ENCODE peak calls at places on chromosomes 16 and 17, in seven cellular contexts. R is Peyer's patch, F is AG10803, X is HFF-Myc, G is cardiac muscle cell, O is heart right ventricle, Z is LNCaP clone FGC. T is an unnamed sample.
A peak's percentile ranks its signal among the peaks of the same experiment; 100 is the strongest.

GRCh38 chr17:50129946-50130777 is at the start of gene SAMD14:
- DNase-seq in R (no peak), G (no peak), Z (no peak), X (no peak), O (peak; percentile 49), F (peak; percentile 28), T (no peak)

GRCh38 chr17:14198575-14198974 is 38.1 kb downstream of the CDRT15 start:
- DNase-seq in F (no peak), O (no peak), Z (no peak), G (no peak), X (no peak), R (no peak), T (no peak)

GRCh38 chr17:44333371-44333770 is 8.7 kb upstream of the SLC25A39 start:
- DNase-seq in O (no peak), X (no peak), R (no peak), Z (no peak), F (no peak), G (no peak), T (no peak)

GRCh38 chr17:42531455-42532354 is 4.3 kb upstream of the NAGLU start:
- DNase-seq in Z (no peak), X (no peak), G (peak; percentile 48), F (peak; percentile 54), R (peak; percentile 68), O (peak; percentile 77), T (no peak)

GRCh38 chr16:49934557-49935260 is 78.8 kb upstream of the ZNF423 start:
- DNase-seq in X (no peak), R (no peak), O (no peak), G (no peak), F (no peak), Z (peak; percentile 21), T (no peak)

GRCh38 chr17:48294193-48294909 is 135.7 kb downstream of the SKAP1 start:
- DNase-seq in X (no peak), Z (no peak), G (no peak), R (no peak), O (no peak), F (no peak), T (no peak)

GRCh38 chr16:1375741-1376410 is 24.1 kb downstream of the GNPTG start:
- DNase-seq in X (no peak), Z (no peak), O (no peak), F (no peak), R (no peak), G (no peak), T (no peak)

GRCh38 chr17:46837521-46837920 is 13.9 kb upstream of the WNT9B start:
- DNase-seq in O (no peak), Z (no peak), F (no peak), X (no peak), G (no peak), R (no peak), T (no peak)

GRCh38 chr17:2084766-2085647 is 30.1 kb downstream of the HIC1 start:
- DNase-seq in G (peak; percentile 93), X (peak; percentile 92), Z (no peak), F (peak; percentile 97), R (no peak), O (peak; percentile 69), T (no peak)

GRCh38 chr16:64920211-64920610 is 201.7 kb downstream of the CDH11 start:
- DNase-seq in X (no peak), O (no peak), F (peak; percentile 31), G (peak; percentile 27), R (no peak), Z (no peak), T (no peak)

GRCh38 chr16:85172465-85173071 is 60.3 kb upstream of the CIBAR2 start:
- DNase-seq in X (no peak), R (no peak), G (no peak), Z (no peak), O (peak; percentile 47), F (peak; percentile 54), T (no peak)

GRCh38 chr17:45029096-45029495 is 22.3 kb downstream of the DCAKD start:
- DNase-seq in F (no peak), X (no peak), Z (no peak), G (no peak), R (no peak), O (no peak), T (no peak)

GRCh38 chr17:77828749-77829539 is 129.6 kb upstream of the TNRC6C start:
- DNase-seq in Z (no peak), X (no peak), G (no peak), F (no peak), R (no peak), O (no peak), T (no peak)

GRCh38 chr17:63911657-63912100 is 621 bp upstream of the CSHL1 start:
- DNase-seq in F (peak; percentile 8), X (no peak), G (peak; percentile 19), Z (no peak), R (peak; percentile 56), O (no peak), T (no peak)

GRCh38 chr16:85418978-85419491 is 194.1 kb upstream of the GSE1 start:
- DNase-seq in R (no peak), Z (no peak), X (no peak), G (no peak), F (no peak), O (no peak), T (no peak)

GRCh38 chr16:87795336-87795735 is 29.6 kb upstream of the KLHDC4 start:
- DNase-seq in X (no peak), O (no peak), G (no peak), Z (no peak), R (no peak), F (no peak), T (no peak)

GRCh38 chr16:30660424-30661251 is 2.4 kb downstream of the FBRS start:
- DNase-seq in G (no peak), O (no peak), X (no peak), Z (no peak), R (peak; percentile 61), F (no peak), T (no peak)

DNA sequence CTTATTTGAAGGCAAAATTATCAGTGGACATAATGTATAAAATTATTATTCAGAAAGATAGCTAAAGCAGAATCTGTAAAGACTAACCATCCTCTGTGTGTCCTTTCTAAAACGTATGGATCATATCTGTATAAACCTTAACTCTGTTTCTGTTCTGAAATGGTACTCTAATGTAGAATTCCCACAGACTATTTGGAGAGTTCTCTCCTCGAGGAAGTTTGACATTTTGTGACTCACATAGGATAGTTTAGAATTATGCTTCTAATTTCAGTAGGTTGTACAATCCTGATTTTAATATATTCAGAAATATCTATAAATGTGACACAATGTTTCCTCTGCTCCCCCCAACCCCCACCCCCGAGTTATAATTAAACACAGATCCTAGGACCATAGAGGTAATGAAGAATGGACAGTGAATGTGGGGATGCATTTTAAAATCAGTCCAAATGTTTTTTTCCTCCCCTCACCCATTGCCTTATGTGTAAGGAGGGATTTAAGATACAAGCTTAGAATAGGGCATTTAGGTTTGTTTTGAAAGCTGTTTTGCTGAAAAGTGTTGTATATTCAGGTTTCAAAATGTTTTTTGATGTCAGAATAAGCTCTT is 66.8 kb downstream of the BCAS3 start:
- DNase-seq in R (no peak), F (peak; percentile 9), G (no peak), Z (no peak), O (no peak), X (no peak), T (no peak)
- H3K4me3 ChIP-seq in R (no peak overlapping the region), F (peak overlapping the region; percentile 43), G (no peak overlapping the region), Z (no peak overlapping the region), O (no peak overlapping the region), X (no peak overlapping the region), T (no peak overlapping the region)

GRCh38 chr16:19997734-19998133 is 76.0 kb downstream of the GPR139 start:
- DNase-seq in O (no peak), Z (no peak), X (no peak), R (no peak), F (no peak), G (no peak), T (no peak)

GRCh38 chr16:19991614-19992013 is 82.1 kb downstream of the GPR139 start:
- DNase-seq in Z (no peak), R (no peak), X (no peak), O (no peak), G (no peak), F (no peak), T (no peak)

GRCh38 chr16:19997264-19997663 is 76.4 kb downstream of the GPR139 start:
- DNase-seq in F (no peak), Z (peak; percentile 64), R (no peak), X (no peak), O (no peak), G (no peak), T (no peak)

DNA sequence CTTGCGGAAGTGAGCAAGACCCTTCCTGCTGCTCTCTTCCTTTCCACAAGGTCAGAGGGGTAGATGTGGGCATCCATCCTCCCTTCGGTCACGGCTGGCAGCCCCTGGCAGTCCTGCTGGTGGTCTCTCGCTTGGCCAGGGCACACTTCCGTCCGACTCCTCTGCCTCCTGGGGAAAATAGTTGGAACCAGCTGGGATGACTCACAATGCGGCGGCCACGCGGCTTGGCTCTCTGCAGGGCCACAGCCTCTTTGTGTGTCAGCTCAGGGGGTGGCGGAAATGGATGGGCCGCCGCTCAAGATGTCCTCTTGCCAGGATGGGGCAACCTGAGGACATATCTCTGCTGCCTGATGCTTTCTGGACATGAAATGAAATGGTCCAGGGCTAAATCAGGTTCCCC is 78.9 kb downstream of the GPR139 start:
- DNase-seq in X (no peak), F (no peak), O (no peak), Z (no peak), G (no peak), R (no peak), T (peak; percentile 35)
- TF ChIP-seq CTCF in X (no peak), F (no peak), O (no peak), Z (no peak), G (no peak), R (no peak), T (no peak)

GRCh38 chr17:74757931-74758845 is 9.8 kb downstream of the NHERF1 start:
- DNase-seq in X (no peak), G (peak; percentile 56), O (no peak), F (no peak), Z (peak; percentile 89), R (no peak), T (no peak)

GRCh38 chr17:74757502-74757901 is 9.1 kb downstream of the NHERF1 start:
- DNase-seq in F (no peak), O (peak; percentile 63), G (peak; percentile 44), Z (no peak), X (no peak), R (no peak), T (no peak)

GRCh38 chr17:74759941-74760340 is 11.5 kb downstream of the NHERF1 start:
- DNase-seq in G (no peak), Z (peak; percentile 85), X (no peak), R (no peak), F (no peak), O (no peak), T (no peak)

GRCh38 chr17:74759243-74759801 is 10.9 kb downstream of the NHERF1 start:
- DNase-seq in R (peak; percentile 76), X (no peak), O (no peak), F (no peak), G (no peak), Z (no peak), T (no peak)

GRCh38 chr17:74758846-74759163 is 10.4 kb downstream of the NHERF1 start:
- DNase-seq in X (no peak), Z (no peak), R (no peak), G (no peak), F (peak; percentile 42), O (no peak), T (no peak)
- H3K4me3 ChIP-seq in X (no peak overlapping the region), Z (peak overlapping the region; percentile 38), R (no peak overlapping the region), G (no peak overlapping the region), F (no peak overlapping the region), O (no peak overlapping the region), T (no peak overlapping the region)

DNA sequence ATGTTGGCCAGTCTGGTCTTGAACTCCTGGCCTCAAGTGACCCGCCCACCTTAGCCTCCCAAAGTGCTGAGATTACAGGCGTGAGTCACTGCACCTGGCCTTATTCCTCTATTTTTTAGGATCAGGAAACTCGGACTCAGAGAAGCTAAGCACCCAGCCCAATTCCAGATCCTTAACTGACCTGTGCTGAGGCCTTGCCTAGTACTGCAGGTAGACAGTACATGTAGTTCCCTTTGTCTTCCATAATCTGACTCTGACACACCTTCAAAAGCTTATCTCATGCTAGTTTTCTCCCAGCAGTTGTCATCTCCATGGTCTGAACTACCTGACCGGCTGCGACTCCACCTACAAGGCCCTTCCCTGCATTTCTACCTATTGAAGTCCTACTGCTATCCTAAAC is 65.7 kb upstream of the AXIN2 start:
- DNase-seq in R (no peak), Z (no peak), G (no peak), X (no peak), F (no peak), O (no peak), T (no peak)
- TF ChIP-seq CTCF in R (no peak), Z (no peak), G (no peak), X (no peak), F (no peak), O (no peak), T (no peak)